ENCODE peak calls at places on chromosome 13, in eight cellular contexts. H, Y, A, R, N, L, F and D are unnamed samples.

GRCh38 chr13:93262729-93263128 is 36.1 kb downstream of the GPC6 start:
- DNase-seq in L (no peak), F (peak), A (no peak), N (no peak), H (no peak), R (peak), Y (no peak), D (no peak)

GRCh38 chr13:101942535-101943157 is 459.2 kb downstream of the FGF14 start:
- DNase-seq in L (no peak), R (no peak), Y (no peak), H (no peak), A (no peak), F (no peak), N (no peak), D (no peak)

GRCh38 chr13:103156346-103156998 is 90.3 kb upstream of the SLC10A2 start:
- DNase-seq in A (no peak), H (no peak), Y (no peak), R (no peak), L (no peak), N (no peak), F (no peak), D (no peak)

GRCh38 chr13:114069376-114070097 is 62.9 kb downstream of the RASA3 start:
- DNase-seq in A (no peak), N (no peak), R (no peak), H (no peak), Y (no peak), L (no peak), F (no peak), D (peak)

GRCh38 chr13:101127741-101128353 is 288.5 kb downstream of the NALCN start:
- DNase-seq in Y (no peak), L (no peak), N (peak), F (peak), H (no peak), R (peak), A (no peak), D (no peak)

GRCh38 chr13:27745301-27745700 is 47.0 kb upstream of the GSX1 start:
- DNase-seq in L (no peak), H (no peak), Y (no peak), A (no peak), F (no peak), N (no peak), R (no peak), D (no peak)

GRCh38 chr13:24036115-24036514 is 124.4 kb upstream of the SPATA13 start:
- DNase-seq in Y (no peak), L (no peak), N (no peak), R (peak), H (no peak), A (no peak), F (peak), D (no peak)

GRCh38 chr13:101556676-101557121 is 104.2 kb downstream of the ITGBL1 start:
- DNase-seq in A (no peak), F (no peak), Y (no peak), L (no peak), N (no peak), R (peak), H (no peak), D (no peak)

GRCh38 chr13:44045179-44045562 is 165.5 kb downstream of the LACC1 start:
- DNase-seq in A (no peak), L (no peak), R (no peak), H (no peak), F (no peak), Y (no peak), N (no peak), D (no peak)

GRCh38 chr13:51359352-51359751 is 19.9 kb downstream of the SERPINE3 start:
- DNase-seq in F (no peak), R (no peak), L (no peak), Y (no peak), A (no peak), H (no peak), N (no peak), D (no peak)

GRCh38 chr13:80817979-80818378 is 477.1 kb upstream of the SPRY2 start:
- DNase-seq in A (no peak), N (no peak), H (no peak), Y (no peak), L (no peak), R (no peak), F (no peak), D (no peak)

GRCh38 chr13:42660367-42660965 is 86.5 kb downstream of the TNFSF11 start:
- DNase-seq in Y (no peak), H (no peak), A (no peak), N (no peak), R (peak), L (no peak), F (peak), D (no peak)

GRCh38 chr13:102729560-102730275 is 34.9 kb upstream of the METTL21C start:
- DNase-seq in R (peak), F (peak), N (no peak), H (no peak), Y (no peak), A (no peak), L (no peak), D (no peak)

GRCh38 chr13:107842562-107843180 is 372.7 kb downstream of the LIG4 start:
- DNase-seq in N (no peak), L (no peak), R (peak), A (no peak), Y (no peak), H (no peak), F (peak), D (no peak)

GRCh38 chr13:60584976-60585375 is 188.0 kb downstream of the TDRD3 start:
- DNase-seq in F (peak), A (no peak), Y (no peak), H (no peak), N (no peak), L (no peak), R (peak), D (no peak)

GRCh38 chr13:47545206-47545605 is 455.9 kb downstream of the SUCLA2 start:
- DNase-seq in Y (no peak), A (no peak), N (no peak), H (no peak), L (no peak), R (peak), F (no peak), D (no peak)

GRCh38 chr13:37621811-37622361 is 23.3 kb upstream of the POSTN start:
- DNase-seq in F (peak), N (no peak), R (peak), H (no peak), L (no peak), A (no peak), Y (no peak), D (no peak)

DNA sequence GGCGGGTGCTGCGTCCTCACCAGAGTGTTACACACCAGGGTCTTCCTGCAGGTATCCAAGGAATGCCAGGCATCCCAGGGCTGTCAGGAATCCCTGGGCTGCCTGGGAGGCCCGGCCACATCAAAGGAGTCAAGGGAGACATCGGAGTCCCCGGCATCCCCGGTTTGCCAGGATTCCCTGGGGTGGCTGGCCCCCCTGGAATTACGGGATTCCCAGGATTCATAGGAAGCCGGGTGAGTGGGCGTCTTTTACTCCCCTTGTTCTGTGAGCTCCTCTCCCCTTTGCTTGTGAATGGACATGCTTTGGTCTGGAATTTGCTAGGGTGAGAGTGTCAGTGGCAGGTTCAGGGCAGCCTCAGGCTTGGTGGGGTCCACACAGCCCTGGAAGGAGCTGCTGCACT is 75.9 kb downstream of the RAB20 start:
- DNase-seq in F (peak), Y (no peak), A (no peak), N (no peak), R (no peak), L (no peak), H (no peak), D (no peak)
- H3K4me3 ChIP-seq in F (no peak), Y (no peak), A (no peak), N (no peak), R (no peak), L (no peak), H (no peak), D (no peak)

GRCh38 chr13:110244096-110244830 is 62.7 kb downstream of the COL4A1 start:
- DNase-seq in Y (no peak), H (no peak), L (no peak), N (no peak), R (peak), F (no peak), A (no peak), D (no peak)
- H3K27ac ChIP-seq in Y (peak), H (no peak), L (no peak), N (no peak), R (peak), F (peak), A (no peak), D (no peak)

GRCh38 chr13:105915451-105915850 is 620.0 kb downstream of the EFNB2 start:
- DNase-seq in N (no peak), H (no peak), F (peak), A (no peak), Y (no peak), R (no peak), L (no peak), D (no peak)

GRCh38 chr13:105920375-105920774 is 615.1 kb downstream of the EFNB2 start:
- DNase-seq in L (no peak), H (no peak), R (peak), N (no peak), F (peak), A (no peak), Y (no peak), D (no peak)

GRCh38 chr13:105914637-105915036 is 620.8 kb downstream of the EFNB2 start:
- DNase-seq in L (no peak), R (peak), Y (no peak), A (no peak), F (peak), H (no peak), N (no peak), D (no peak)

GRCh38 chr13:105921711-105922110 is 613.8 kb downstream of the EFNB2 start:
- DNase-seq in R (no peak), H (no peak), N (no peak), A (no peak), Y (no peak), F (no peak), L (no peak), D (no peak)

GRCh38 chr13:105918842-105919741 is 616.4 kb downstream of the EFNB2 start:
- DNase-seq in Y (peak), A (no peak), R (peak), H (no peak), N (no peak), L (no peak), F (peak), D (no peak)
- H3K4me3 ChIP-seq in Y (no peak), A (no peak), R (no peak), H (no peak), N (no peak), L (no peak), F (no peak), D (no peak)

GRCh38 chr13:46520188-46520587 is 32.8 kb upstream of the LRCH1 start:
- DNase-seq in H (no peak), R (no peak), L (no peak), Y (no peak), N (no peak), A (no peak), F (no peak), D (no peak)
- H3K27ac ChIP-seq in H (no peak), R (no peak), L (no peak), Y (no peak), N (no peak), A (no peak), F (no peak), D (no peak)

DNA sequence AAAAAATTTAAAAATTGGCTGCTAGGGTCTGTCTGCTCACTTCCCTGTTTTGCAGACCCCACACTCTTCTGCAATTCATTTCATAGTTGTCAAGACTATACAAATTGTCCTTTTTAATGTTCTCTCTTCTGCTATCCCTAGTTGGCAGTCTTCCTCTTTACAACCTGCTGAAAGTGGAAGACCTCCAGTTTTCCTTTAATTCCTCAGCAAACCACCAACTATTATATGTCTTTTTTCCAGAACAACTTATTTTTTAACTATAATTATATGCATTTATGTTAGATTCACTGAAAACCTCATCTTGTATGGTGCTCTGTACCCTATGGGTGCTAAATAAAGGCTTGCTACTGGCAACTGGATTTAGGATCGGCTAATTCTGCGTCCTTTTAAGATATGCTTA is 1.1 kb upstream of the PHF11 start:
- DNase-seq in Y (no peak), R (no peak), A (no peak), L (no peak), N (no peak), H (no peak), F (no peak), D (no peak)
- H3K4me3 ChIP-seq in Y (peak), R (peak), A (peak), L (peak), N (peak), H (no peak), F (peak), D (peak)

GRCh38 chr13:98563071-98563470 is 13.8 kb downstream of the STK24 start:
- DNase-seq in N (no peak), Y (no peak), L (no peak), A (no peak), R (peak), H (no peak), F (no peak), D (no peak)
- H3K27ac ChIP-seq in N (no peak), Y (peak), L (peak), A (no peak), R (no peak), H (no peak), F (peak), D (no peak)

DNA sequence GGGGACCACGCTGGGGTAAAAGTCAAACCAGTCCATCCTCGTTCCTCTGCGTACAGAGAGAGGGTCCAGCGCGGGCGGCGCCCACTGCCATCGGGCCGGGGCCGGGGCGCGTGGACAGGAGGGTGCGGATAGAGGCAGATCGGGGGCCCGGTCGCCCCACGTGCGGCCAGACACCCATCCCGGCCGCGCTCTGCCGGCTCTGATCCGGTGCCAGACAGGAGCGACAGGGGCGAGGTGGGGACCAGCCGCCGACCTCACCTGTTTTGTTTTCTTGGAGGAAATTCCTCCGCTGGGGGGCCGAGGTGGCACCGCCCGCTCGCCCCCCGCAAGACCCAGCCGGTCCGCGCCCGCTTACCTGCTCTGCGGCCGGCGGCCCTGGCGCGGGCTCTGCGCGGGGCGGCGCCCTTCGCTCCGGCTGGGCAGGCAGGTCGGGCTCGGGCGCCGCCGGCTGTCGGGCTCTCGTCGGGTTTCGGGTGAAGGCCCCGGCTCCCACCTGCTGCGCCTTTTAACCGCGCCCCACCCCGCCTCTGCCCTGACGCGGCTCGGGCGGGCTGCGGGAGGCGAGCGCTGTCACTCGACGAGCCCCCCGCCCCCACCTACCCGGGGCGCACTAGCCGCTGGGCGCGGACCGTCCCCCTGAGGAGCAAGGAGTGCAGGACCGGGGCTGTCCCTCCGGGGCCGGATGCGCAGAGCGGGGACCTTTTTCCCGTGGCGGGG is at the start of gene GJB6:
- DNase-seq in L (no peak), R (peak), Y (peak), F (no peak), H (no peak), N (no peak), A (no peak), D (no peak)
- H3K4me3 ChIP-seq in L (peak), R (no peak), Y (peak), F (no peak), H (peak), N (no peak), A (no peak), D (peak)

DNA sequence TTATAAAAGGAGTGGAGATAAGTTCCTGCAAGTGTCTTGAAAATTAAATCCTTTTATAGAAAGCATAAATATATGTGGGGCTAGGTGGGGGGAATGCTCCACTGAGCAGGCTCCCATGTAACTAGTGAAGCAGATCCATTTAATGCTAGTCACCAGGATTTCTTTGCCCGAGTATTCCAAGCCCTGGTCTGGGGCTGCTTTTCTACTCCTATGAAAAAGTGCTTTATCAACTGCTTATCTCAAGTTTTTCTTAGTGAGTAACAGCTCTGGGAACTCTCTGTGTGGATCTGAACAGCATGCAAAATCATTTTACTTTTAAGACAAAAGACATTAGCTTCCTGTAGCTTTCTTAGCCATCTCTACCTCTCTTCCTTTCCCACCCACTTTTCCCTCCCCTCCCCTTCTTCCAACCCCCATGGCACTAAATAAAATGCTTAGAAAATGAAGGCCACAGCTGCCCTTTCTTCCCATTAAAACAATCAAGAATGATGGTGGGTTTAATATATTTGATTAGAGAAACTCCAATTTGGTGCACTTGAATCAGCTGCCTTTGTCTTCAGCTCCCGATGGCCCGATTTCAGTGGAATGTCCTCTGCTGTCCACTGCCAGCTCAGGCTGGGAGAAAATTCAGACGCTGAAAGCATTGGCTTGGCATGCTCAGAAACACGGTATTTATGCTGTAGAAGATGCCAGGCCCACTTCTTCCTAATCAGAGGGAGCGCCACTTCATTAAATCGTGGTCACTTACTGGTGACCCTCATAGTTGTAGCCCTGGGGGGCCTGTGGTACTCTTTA is 475.1 kb downstream of the FOXO1 start:
- DNase-seq in R (peak), L (no peak), Y (no peak), N (no peak), A (no peak), H (no peak), F (peak), D (no peak)
- H3K27ac ChIP-seq in R (peak), L (peak), Y (peak), N (no peak), A (peak), H (no peak), F (no peak), D (peak)